ENCODE peak calls at places on chromosomes 12 and 14, in five cellular contexts. One of them, this sample, is unnamed.

GRCh38 chr14:100131181-100131580 is 28.3 kb downstream of the DEGS2 start:
- DNase-seq in H9: peak; percentile 61
- DNase-seq in H1: no peak
- DNase-seq in neuronal stem cell: no peak
- DNase-seq in trophoblast cell: no peak
- DNase-seq in this sample: no peak

GRCh38 chr14:74910556-74910955 is 12.5 kb downstream of the RPS6KL1 start:
- DNase-seq in H1: no peak
- DNase-seq in H9: no peak
- DNase-seq in trophoblast cell: peak; percentile 38
- DNase-seq in neuronal stem cell: no peak
- DNase-seq in this sample: no peak

GRCh38 chr14:99803803-99804202 is 10.6 kb downstream of the EML1 start:
- DNase-seq in H9: no peak
- DNase-seq in neuronal stem cell: no peak
- DNase-seq in trophoblast cell: no peak
- DNase-seq in H1: no peak
- DNase-seq in this sample: no peak

GRCh38 chr12:46413368-46413767 is 40.8 kb upstream of the SLC38A2 start:
- DNase-seq in H1: no peak
- DNase-seq in H9: no peak
- DNase-seq in neuronal stem cell: no peak
- DNase-seq in trophoblast cell: no peak
- DNase-seq in this sample: no peak

GRCh38 chr14:32382704-32383103 is 53.6 kb downstream of the AKAP6 start:
- DNase-seq in neuronal stem cell: no peak
- DNase-seq in trophoblast cell: no peak
- DNase-seq in H9: no peak
- DNase-seq in H1: no peak
- DNase-seq in this sample: no peak

GRCh38 chr12:49529409-49529808 is 9.4 kb upstream of the KCNH3 start:
- DNase-seq in neuronal stem cell: no peak
- DNase-seq in H1: no peak
- DNase-seq in trophoblast cell: no peak
- DNase-seq in H9: no peak
- DNase-seq in this sample: no peak

GRCh38 chr12:117097159-117097558 is 2.1 kb downstream of the TESC start:
- DNase-seq in H9: no peak
- DNase-seq in neuronal stem cell: no peak
- DNase-seq in trophoblast cell: no peak
- DNase-seq in H1: no peak
- DNase-seq in this sample: no peak

GRCh38 chr14:94971750-94972149 is 185.6 kb downstream of the DICER1 start:
- DNase-seq in H9: no peak
- DNase-seq in trophoblast cell: no peak
- DNase-seq in H1: no peak
- DNase-seq in neuronal stem cell: no peak
- DNase-seq in this sample: no peak

GRCh38 chr12:29051221-29051620 is 97.9 kb upstream of the FAR2 start:
- DNase-seq in H1: no peak
- DNase-seq in H9: no peak
- DNase-seq in neuronal stem cell: no peak
- DNase-seq in trophoblast cell: no peak
- DNase-seq in this sample: no peak

GRCh38 chr12:98154850-98155249 is 360.5 kb upstream of the TMPO start:
- DNase-seq in neuronal stem cell: peak; percentile 29
- DNase-seq in trophoblast cell: peak; percentile 44
- DNase-seq in H1: no peak
- DNase-seq in H9: peak; percentile 70
- DNase-seq in this sample: no peak

GRCh38 chr14:36424478-36425102 is 95.4 kb downstream of the NKX2-1 start:
- DNase-seq in H9: no peak
- DNase-seq in neuronal stem cell: no peak
- DNase-seq in trophoblast cell: no peak
- DNase-seq in H1: no peak
- DNase-seq in this sample: no peak

GRCh38 chr14:47278233-47278842 is 397.1 kb downstream of the MDGA2 start:
- DNase-seq in trophoblast cell: peak; percentile 43
- DNase-seq in H9: peak; percentile 71
- DNase-seq in neuronal stem cell: peak; percentile 53
- DNase-seq in H1: peak; percentile 82
- DNase-seq in this sample: peak; percentile 57

GRCh38 chr12:92726865-92727264 is 24.1 kb downstream of the PLEKHG7 start:
- DNase-seq in H9: no peak
- DNase-seq in neuronal stem cell: no peak
- DNase-seq in H1: no peak
- DNase-seq in trophoblast cell: no peak
- DNase-seq in this sample: no peak

GRCh38 chr12:4107436-4107878 is 166.1 kb upstream of the CCND2 start:
- DNase-seq in trophoblast cell: peak; percentile 66
- DNase-seq in neuronal stem cell: no peak
- DNase-seq in H9: peak; percentile 78
- DNase-seq in H1: peak; percentile 53
- DNase-seq in this sample: peak; percentile 80

GRCh38 chr14:57747036-57747435 is 118.9 kb downstream of the SLC35F4 start:
- DNase-seq in neuronal stem cell: no peak
- DNase-seq in H9: no peak
- DNase-seq in trophoblast cell: peak; percentile 28
- DNase-seq in H1: no peak
- DNase-seq in this sample: no peak

GRCh38 chr12:19198272-19198671 is 68.7 kb downstream of the PLEKHA5 start:
- DNase-seq in trophoblast cell: peak; percentile 93
- DNase-seq in neuronal stem cell: no peak
- DNase-seq in H9: no peak
- DNase-seq in H1: no peak
- DNase-seq in this sample: peak; percentile 95

GRCh38 chr12:18502422-18502821 is 235.4 kb downstream of the PLCZ1 start:
- DNase-seq in trophoblast cell: no peak
- DNase-seq in H1: no peak
- DNase-seq in neuronal stem cell: no peak
- DNase-seq in H9: no peak
- DNase-seq in this sample: no peak

GRCh38 chr12:92943482-92944250 is 14.6 kb upstream of the EEA1 start:
- DNase-seq in H9: no peak
- DNase-seq in neuronal stem cell: no peak
- DNase-seq in H1: no peak
- DNase-seq in trophoblast cell: peak; percentile 65
- DNase-seq in this sample: peak; percentile 72

GRCh38 chr12:67650127-67650495 is 1.6 kb downstream of the DYRK2 start:
- DNase-seq in neuronal stem cell: no peak
- DNase-seq in H9: no peak
- DNase-seq in trophoblast cell: no peak
- DNase-seq in H1: no peak
- DNase-seq in this sample: peak; percentile 54

GRCh38 chr14:81219821-81220487 is 805 bp downstream of the GTF2A1 start:
- DNase-seq in trophoblast cell: peak; percentile 56
- DNase-seq in H1: peak; percentile 51
- DNase-seq in H9: no peak
- DNase-seq in neuronal stem cell: no peak
- DNase-seq in this sample: no peak

GRCh38 chr12:64461634-64462414 is 9.9 kb downstream of the TBK1 start:
- DNase-seq in neuronal stem cell: no peak
- DNase-seq in H9: no peak
- DNase-seq in H1: no peak
- DNase-seq in trophoblast cell: peak; percentile 50
- DNase-seq in this sample: peak; percentile 85

GRCh38 chr12:9124346-9125031 is 8.8 kb upstream of the A2M start:
- DNase-seq in H9: peak; percentile 55
- DNase-seq in neuronal stem cell: no peak
- DNase-seq in trophoblast cell: no peak
- DNase-seq in H1: no peak
- DNase-seq in this sample: no peak

GRCh38 chr14:85546390-85546789 is 16.4 kb downstream of the FLRT2 start:
- DNase-seq in H1: no peak
- DNase-seq in neuronal stem cell: no peak
- DNase-seq in H9: peak; percentile 75
- DNase-seq in trophoblast cell: no peak
- DNase-seq in this sample: no peak
- H2BK12ac ChIP-seq in H1: no peak overlapping the region
- H2BK12ac ChIP-seq in neuronal stem cell: no peak overlapping the region
- H2BK12ac ChIP-seq in H9: no peak overlapping the region
- H2BK12ac ChIP-seq in trophoblast cell: no peak overlapping the region
- H2BK12ac ChIP-seq in this sample: no peak overlapping the region

GRCh38 chr12:6062427-6063378 is 61.8 kb downstream of the VWF start:
- DNase-seq in neuronal stem cell: peak; percentile 57
- DNase-seq in trophoblast cell: peak; percentile 67
- DNase-seq in H9: peak; percentile 85
- DNase-seq in H1: peak; percentile 90
- DNase-seq in this sample: peak; percentile 61

GRCh38 chr12:6061661-6062060 is 62.8 kb downstream of the VWF start:
- DNase-seq in trophoblast cell: no peak
- DNase-seq in H1: no peak
- DNase-seq in H9: no peak
- DNase-seq in neuronal stem cell: no peak
- DNase-seq in this sample: peak; percentile 59

GRCh38 chr12:6065872-6066217 is 58.6 kb downstream of the VWF start:
- DNase-seq in trophoblast cell: no peak
- DNase-seq in H9: no peak
- DNase-seq in H1: no peak
- DNase-seq in neuronal stem cell: no peak
- DNase-seq in this sample: no peak

GRCh38 chr12:6065131-6065871 is 59.2 kb downstream of the VWF start:
- DNase-seq in neuronal stem cell: no peak
- DNase-seq in trophoblast cell: peak; percentile 15
- DNase-seq in H1: no peak
- DNase-seq in H9: no peak
- DNase-seq in this sample: no peak

DNA sequence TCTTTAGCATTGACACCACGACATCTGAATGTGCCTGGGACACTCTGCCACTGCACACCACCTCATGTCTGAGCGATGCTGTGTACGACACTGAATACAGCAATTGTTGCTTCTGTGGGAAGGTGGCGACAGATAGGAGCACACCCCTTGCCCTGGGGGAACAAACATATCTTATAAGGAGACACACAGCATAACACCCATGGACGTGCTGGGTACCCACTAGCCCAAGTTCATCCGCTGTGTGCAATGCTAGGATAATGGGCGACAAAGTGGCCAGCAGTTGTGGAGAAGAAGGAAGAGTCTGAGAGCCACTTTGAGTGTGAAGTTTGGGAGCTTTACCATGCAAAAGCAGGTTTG is 61.1 kb downstream of the VWF start:
- DNase-seq in H1: no peak
- DNase-seq in neuronal stem cell: no peak
- DNase-seq in H9: no peak
- DNase-seq in trophoblast cell: no peak
- DNase-seq in this sample: no peak
- H2AK5ac ChIP-seq in H1: no peak overlapping the region
- H2AK5ac ChIP-seq in neuronal stem cell: no peak overlapping the region
- H2AK5ac ChIP-seq in H9: no peak overlapping the region
- H2AK5ac ChIP-seq in trophoblast cell: no peak overlapping the region
- H2AK5ac ChIP-seq in this sample: no peak overlapping the region

DNA sequence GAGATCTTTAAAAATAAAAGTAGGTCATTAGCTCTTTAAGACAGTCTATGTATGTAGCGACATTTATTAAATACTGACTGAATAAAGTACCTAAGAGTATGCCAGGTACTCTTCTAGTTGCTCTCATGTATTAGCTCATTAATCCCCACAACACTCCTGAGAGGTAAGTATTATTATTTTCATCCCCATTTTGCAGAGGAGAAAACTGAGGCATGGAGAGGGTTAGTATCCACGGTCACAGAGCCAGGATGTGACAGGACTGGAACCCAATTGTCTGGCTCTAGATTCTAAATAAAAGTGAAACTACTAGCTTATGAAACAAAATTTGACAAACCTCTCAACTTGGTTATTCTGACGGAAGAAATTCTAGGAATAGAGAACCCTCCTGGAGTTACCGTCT is 112.1 kb downstream of the CHST11 start:
- DNase-seq in trophoblast cell: no peak
- DNase-seq in H9: no peak
- DNase-seq in neuronal stem cell: no peak
- DNase-seq in H1: no peak
- DNase-seq in this sample: no peak
- H3K4me2 ChIP-seq in trophoblast cell: no peak overlapping the region
- H3K4me2 ChIP-seq in H9: no peak overlapping the region
- H3K4me2 ChIP-seq in neuronal stem cell: no peak overlapping the region
- H3K4me2 ChIP-seq in H1: no peak overlapping the region
- H3K4me2 ChIP-seq in this sample: no peak overlapping the region

GRCh38 chr14:91387996-91388395 is 29.6 kb downstream of the CCDC88C start:
- DNase-seq in trophoblast cell: no peak
- DNase-seq in neuronal stem cell: no peak
- DNase-seq in H1: peak; percentile 46
- DNase-seq in H9: no peak
- DNase-seq in this sample: no peak
- H2BK12ac ChIP-seq in trophoblast cell: no peak overlapping the region
- H2BK12ac ChIP-seq in neuronal stem cell: no peak overlapping the region
- H2BK12ac ChIP-seq in H1: peak overlapping the region; percentile 40
- H2BK12ac ChIP-seq in H9: no peak overlapping the region
- H2BK12ac ChIP-seq in this sample: peak overlapping the region; percentile 38

GRCh38 chr12:57844725-57845477 is 1.6 kb downstream of the CTDSP2 start:
- DNase-seq in H1: no peak
- DNase-seq in trophoblast cell: peak; percentile 57
- DNase-seq in neuronal stem cell: no peak
- DNase-seq in H9: peak; percentile 80
- DNase-seq in this sample: peak; percentile 90

GRCh38 chr12:57846285-57846576 is 298 bp downstream of the CTDSP2 start:
- DNase-seq in H1: no peak
- DNase-seq in trophoblast cell: no peak
- DNase-seq in neuronal stem cell: no peak
- DNase-seq in H9: no peak
- DNase-seq in this sample: no peak

GRCh38 chr12:57846577-57847319 is at the start of gene CTDSP2:
- DNase-seq in H1: peak; percentile 100
- DNase-seq in H9: peak; percentile 99
- DNase-seq in trophoblast cell: peak; percentile 99
- DNase-seq in neuronal stem cell: peak; percentile 98
- DNase-seq in this sample: peak; percentile 98

GRCh38 chr12:57848208-57848607 is 1.7 kb upstream of the CTDSP2 start:
- DNase-seq in trophoblast cell: no peak
- DNase-seq in H9: no peak
- DNase-seq in neuronal stem cell: no peak
- DNase-seq in H1: no peak
- DNase-seq in this sample: no peak

GRCh38 chr12:57845478-57846284 is 848 bp downstream of the CTDSP2 start:
- DNase-seq in neuronal stem cell: no peak
- DNase-seq in H1: peak; percentile 79
- DNase-seq in H9: peak; percentile 77
- DNase-seq in trophoblast cell: peak; percentile 56
- DNase-seq in this sample: peak; percentile 58
- H2AK5ac ChIP-seq in neuronal stem cell: peak overlapping the region; percentile 87
- H2AK5ac ChIP-seq in H1: peak overlapping the region; percentile 16
- H2AK5ac ChIP-seq in H9: no peak overlapping the region
- H2AK5ac ChIP-seq in trophoblast cell: peak overlapping the region; percentile 71
- H2AK5ac ChIP-seq in this sample: no peak overlapping the region

GRCh38 chr14:25140423-25140822 is 90.5 kb upstream of the STXBP6 start:
- DNase-seq in H1: no peak
- DNase-seq in H9: no peak
- DNase-seq in trophoblast cell: no peak
- DNase-seq in neuronal stem cell: no peak
- DNase-seq in this sample: no peak
- H3K4me2 ChIP-seq in H1: no peak overlapping the region
- H3K4me2 ChIP-seq in H9: no peak overlapping the region
- H3K4me2 ChIP-seq in trophoblast cell: no peak overlapping the region
- H3K4me2 ChIP-seq in neuronal stem cell: no peak overlapping the region
- H3K4me2 ChIP-seq in this sample: no peak overlapping the region